ENCODE peak calls at places on chromosomes 4 and X, in ten cellular contexts. E, K, O, Y, U, C, H, V, R and N are unnamed samples.

GRCh38 chrX:17376381-17377046 is 1.5 kb downstream of the NHS start:
- DNase-seq in E (no peak), K (no peak), O (no peak), Y (no peak), U (no peak), C (no peak), H (no peak), V (no peak), R (peak), N (no peak)

GRCh38 chr4:89364559-89364958 is 57.0 kb upstream of the GPRIN3 start:
- DNase-seq in E (no peak), K (no peak), O (no peak), Y (no peak), U (no peak), C (no peak), H (no peak), V (no peak), R (no peak), N (no peak)

GRCh38 chr4:73705056-73705432 is 35.3 kb upstream of the CXCL8 start:
- DNase-seq in E (no peak), K (no peak), O (no peak), Y (no peak), U (no peak), C (no peak), H (no peak), V (peak), R (no peak), N (no peak)

GRCh38 chr4:114028071-114028470 is 48.6 kb upstream of the ARSJ start:
- DNase-seq in E (no peak), K (no peak), O (no peak), Y (no peak), U (no peak), C (peak), H (no peak), V (peak), R (no peak), N (no peak)

GRCh38 chrX:154890990-154891639 is 5.0 kb downstream of the F8A1 start:
- DNase-seq in E (no peak), K (no peak), O (no peak), Y (no peak), U (no peak), C (no peak), H (no peak), V (no peak), R (no peak), N (no peak)

GRCh38 chr4:39228377-39228776 is 46.0 kb downstream of the WDR19 start:
- DNase-seq in E (no peak), K (no peak), O (peak), Y (no peak), U (no peak), C (no peak), H (no peak), V (no peak), R (no peak), N (no peak)

GRCh38 chr4:40515037-40515397 is 114.6 kb downstream of the RBM47 start:
- DNase-seq in E (no peak), K (no peak), O (peak), Y (no peak), U (no peak), C (peak), H (no peak), V (peak), R (no peak), N (no peak)

GRCh38 chrX:47831788-47832187 is 4.9 kb upstream of the ZNF81 start:
- DNase-seq in E (peak), K (no peak), O (peak), Y (peak), U (peak), C (peak), H (no peak), V (peak), R (peak), N (no peak)

GRCh38 chr4:87353592-87353991 is 30.9 kb upstream of the HSD17B13 start:
- DNase-seq in E (no peak), K (no peak), O (peak), Y (peak), U (peak), C (peak), H (no peak), V (peak), R (peak), N (peak)

GRCh38 chr4:34720563-34720962 is 1523.8 kb downstream of the ARAP2 start:
- DNase-seq in E (no peak), K (no peak), O (no peak), Y (no peak), U (no peak), C (peak), H (no peak), V (peak), R (no peak), N (no peak)

GRCh38 chr4:151207868-151208267 is 69.1 kb upstream of the PRSS48 start:
- DNase-seq in E (no peak), K (no peak), O (no peak), Y (no peak), U (no peak), C (no peak), H (no peak), V (no peak), R (no peak), N (no peak)

GRCh38 chr4:153207561-153207960 is 3.3 kb downstream of the TRIM2 start:
- DNase-seq in E (peak), K (no peak), O (peak), Y (peak), U (no peak), C (peak), H (no peak), V (peak), R (peak), N (peak)

GRCh38 chr4:72451349-72451748 is 117.7 kb downstream of the ADAMTS3 start:
- DNase-seq in E (peak), K (no peak), O (no peak), Y (no peak), U (no peak), C (peak), H (no peak), V (no peak), R (peak), N (no peak)

GRCh38 chr4:98657531-98658286 is 702 bp downstream of the TSPAN5 start:
- DNase-seq in E (peak), K (no peak), O (no peak), Y (peak), U (peak), C (peak), H (peak), V (peak), R (peak), N (peak)

GRCh38 chr4:119113033-119113655 is 22.5 kb upstream of the MYOZ2 start:
- DNase-seq in E (no peak), K (no peak), O (no peak), Y (no peak), U (no peak), C (peak), H (no peak), V (peak), R (no peak), N (no peak)

GRCh38 chrX:54786972-54787371 is 11.1 kb downstream of the ITIH6 start:
- DNase-seq in E (no peak), K (no peak), O (peak), Y (peak), U (peak), C (no peak), H (no peak), V (no peak), R (no peak), N (no peak)

GRCh38 chr4:69881173-69881773 is 21.3 kb upstream of the SULT1E1 start:
- DNase-seq in E (no peak), K (no peak), O (peak), Y (peak), U (peak), C (peak), H (no peak), V (peak), R (peak), N (no peak)

GRCh38 chr4:1503583-1504471 is 97.6 kb upstream of the NKX1-1 start:
- DNase-seq in E (no peak), K (no peak), O (no peak), Y (peak), U (no peak), C (no peak), H (no peak), V (no peak), R (peak), N (no peak)

GRCh38 chr4:8737601-8738279 is 133.9 kb downstream of the HMX1 start:
- DNase-seq in E (no peak), K (peak), O (no peak), Y (no peak), U (no peak), C (no peak), H (no peak), V (no peak), R (no peak), N (no peak)

GRCh38 chr4:16000708-16001483 is 37.9 kb upstream of the FGFBP2 start:
- DNase-seq in E (no peak), K (no peak), O (no peak), Y (no peak), U (no peak), C (no peak), H (no peak), V (no peak), R (no peak), N (no peak)

GRCh38 chr4:2761035-2761923 is 5.1 kb upstream of the TNIP2 start:
- DNase-seq in E (no peak), K (no peak), O (peak), Y (peak), U (no peak), C (peak), H (no peak), V (no peak), R (no peak), N (no peak)

GRCh38 chrX:119618439-119618838 is 12.2 kb upstream of the NKRF start:
- DNase-seq in E (peak), K (no peak), O (peak), Y (no peak), U (no peak), C (no peak), H (no peak), V (no peak), R (no peak), N (peak)

GRCh38 chrX:68403522-68403921 is 29.8 kb downstream of the OPHN1 start:
- DNase-seq in E (no peak), K (no peak), O (no peak), Y (no peak), U (no peak), C (no peak), H (no peak), V (no peak), R (no peak), N (no peak)

GRCh38 chr4:95835672-95836071 is 4.2 kb upstream of the PDHA2 start:
- DNase-seq in E (no peak), K (no peak), O (no peak), Y (peak), U (no peak), C (peak), H (no peak), V (no peak), R (no peak), N (no peak)

GRCh38 chr4:185020293-185020808 is 2.1 kb downstream of the HELT start:
- DNase-seq in E (no peak), K (no peak), O (no peak), Y (peak), U (no peak), C (peak), H (no peak), V (no peak), R (peak), N (no peak)

DNA sequence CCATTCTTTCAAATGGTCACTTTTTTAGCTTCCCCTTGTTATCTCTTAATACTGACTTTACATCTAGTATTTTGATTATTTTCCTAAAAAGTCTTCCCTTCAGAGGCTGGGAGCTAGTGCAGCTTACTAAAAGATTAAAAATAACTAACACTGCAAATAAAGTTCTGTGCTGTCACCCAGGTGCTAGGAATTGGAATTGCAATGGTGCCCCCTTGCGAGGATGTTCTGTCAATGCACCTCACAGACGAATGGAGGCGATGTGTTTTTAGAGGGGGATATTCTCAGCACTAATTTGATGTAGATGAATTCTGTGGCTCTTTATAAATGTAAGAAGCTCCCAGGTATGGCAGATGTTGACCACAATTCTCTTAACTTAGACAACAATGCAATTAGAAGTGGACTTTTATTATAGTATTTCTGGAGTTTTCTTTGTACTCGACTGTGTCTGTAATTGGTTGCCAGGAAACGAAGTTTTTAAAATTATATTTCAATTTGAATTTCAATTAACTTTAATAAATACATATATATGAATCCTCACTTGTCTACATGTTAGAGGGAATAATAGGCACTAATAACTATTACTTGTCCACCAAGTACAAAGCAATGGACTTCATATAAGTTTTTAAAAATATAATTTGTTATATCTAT is 22.0 kb upstream of the SMIM31 start:
- DNase-seq in E (peak), K (no peak), O (peak), Y (peak), U (peak), C (peak), H (peak), V (peak), R (peak), N (peak)
- H3K27ac ChIP-seq in E (no peak), K (no peak), O (no peak), Y (no peak), U (no peak), C (no peak), H (no peak), V (no peak), R (no peak), N (no peak)

DNA sequence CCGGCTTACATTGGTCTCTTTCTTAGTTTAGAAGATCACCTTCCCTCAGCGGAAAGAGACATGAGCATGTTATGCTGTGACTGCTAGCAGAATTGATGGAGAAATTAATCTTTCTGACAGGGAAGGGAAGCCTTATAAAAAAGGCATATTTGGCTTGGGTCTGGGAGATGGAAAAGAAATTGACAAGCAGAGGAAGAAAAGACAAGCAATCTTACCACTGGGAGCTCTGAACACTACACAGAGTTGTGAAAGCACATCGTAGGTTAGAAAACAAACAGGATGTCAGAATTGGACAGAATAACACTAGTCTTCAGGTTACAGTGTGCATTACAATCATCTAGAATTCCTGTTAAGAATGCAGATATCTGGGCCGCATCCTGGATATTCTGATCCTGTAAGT is 1493.8 kb upstream of the IGFBP7 start:
- DNase-seq in E (no peak), K (no peak), O (no peak), Y (no peak), U (no peak), C (no peak), H (no peak), V (no peak), R (no peak), N (no peak)
- H3K27ac ChIP-seq in E (no peak), K (no peak), O (no peak), Y (no peak), U (no peak), C (no peak), H (no peak), V (no peak), R (no peak), N (no peak)

DNA sequence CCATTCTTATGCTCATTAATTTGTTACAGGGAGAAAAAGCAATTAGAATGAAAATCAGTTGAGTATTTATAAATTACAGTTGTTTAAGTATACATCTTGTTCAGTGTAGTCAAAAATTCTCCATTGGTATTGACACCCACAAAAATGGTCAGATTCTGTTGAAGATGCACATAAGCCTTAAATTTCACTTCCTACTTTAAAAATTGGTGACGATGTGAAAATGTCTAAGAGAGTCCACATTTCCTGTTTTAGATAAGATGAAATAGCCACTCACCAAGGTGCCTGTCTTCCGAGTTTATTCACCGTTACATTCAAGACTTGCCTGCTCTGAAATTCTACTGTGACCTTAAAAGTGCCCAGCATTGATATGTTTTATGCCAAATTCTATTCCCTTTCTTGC is 93.6 kb downstream of the GPR143 start:
- DNase-seq in E (no peak), K (no peak), O (no peak), Y (no peak), U (no peak), C (no peak), H (no peak), V (no peak), R (no peak), N (no peak)
- H3K27ac ChIP-seq in E (no peak), K (no peak), O (no peak), Y (no peak), U (no peak), C (no peak), H (no peak), V (no peak), R (no peak), N (no peak)

GRCh38 chr4:14180983-14181601 is 553.6 kb upstream of the BOD1L1 start:
- DNase-seq in E (no peak), K (no peak), O (peak), Y (no peak), U (no peak), C (peak), H (no peak), V (peak), R (no peak), N (no peak)

GRCh38 chr4:14176613-14177012 is 549.1 kb upstream of the BOD1L1 start:
- DNase-seq in E (no peak), K (no peak), O (no peak), Y (no peak), U (no peak), C (no peak), H (no peak), V (peak), R (no peak), N (no peak)

GRCh38 chr4:14177987-14178386 is 550.5 kb upstream of the BOD1L1 start:
- DNase-seq in E (no peak), K (no peak), O (no peak), Y (no peak), U (no peak), C (no peak), H (no peak), V (no peak), R (no peak), N (no peak)

GRCh38 chr4:14180166-14180565 is 552.6 kb upstream of the BOD1L1 start:
- DNase-seq in E (no peak), K (no peak), O (no peak), Y (no peak), U (no peak), C (no peak), H (no peak), V (no peak), R (no peak), N (no peak)

GRCh38 chr4:14178421-14178820 is 550.9 kb upstream of the BOD1L1 start:
- DNase-seq in E (no peak), K (no peak), O (no peak), Y (no peak), U (no peak), C (peak), H (no peak), V (peak), R (no peak), N (no peak)
- H3K27ac ChIP-seq in E (no peak), K (no peak), O (no peak), Y (no peak), U (no peak), C (no peak), H (no peak), V (no peak), R (no peak), N (no peak)